ENCODE peak calls at places on chromosomes 1 and 21, in ten cellular contexts. V, D, Q, A, O, T, J, G, K and E are unnamed samples.

GRCh38 chr1:243213045-243213787 is 41.9 kb downstream of the CEP170 start:
- DNase-seq in V (peak), G (no peak), Q (peak), D (no peak), K (peak), O (no peak), J (no peak), A (peak), T (peak), E (peak)

GRCh38 chr1:229002451-229002960 is 267.2 kb downstream of the RHOU start:
- DNase-seq in Q (no peak), K (no peak), G (no peak), J (no peak), A (no peak), O (no peak), D (no peak), V (no peak), T (no peak), E (no peak)

GRCh38 chr1:11918779-11919519 is 7.3 kb downstream of the KIAA2013 start:
- DNase-seq in J (peak), Q (peak), T (peak), V (peak), A (peak), O (no peak), G (no peak), K (peak), D (no peak), E (no peak)

GRCh38 chr1:1128454-1129139 is 12.7 kb upstream of the C1orf159 start:
- DNase-seq in G (no peak), A (no peak), V (no peak), K (no peak), J (no peak), D (no peak), Q (no peak), T (no peak), O (no peak), E (no peak)

GRCh38 chr1:65629788-65630187 is 162.9 kb upstream of the PDE4B start:
- DNase-seq in Q (no peak), A (no peak), K (no peak), G (no peak), O (no peak), T (no peak), J (no peak), V (no peak), D (no peak), E (no peak)

GRCh38 chr1:7199077-7199779 is 414.0 kb downstream of the CAMTA1 start:
- DNase-seq in T (no peak), J (no peak), O (no peak), Q (no peak), K (no peak), A (no peak), V (no peak), D (no peak), G (no peak), E (no peak)

GRCh38 chr1:205582471-205583291 is 49.1 kb downstream of the ELK4 start:
- DNase-seq in K (no peak), T (no peak), J (peak), Q (no peak), O (no peak), A (no peak), D (no peak), G (no peak), V (no peak), E (peak)

GRCh38 chr21:43864313-43864805 is 664 bp upstream of the AGPAT3 start:
- DNase-seq in O (no peak), V (peak), K (no peak), J (peak), D (peak), T (peak), A (peak), Q (peak), G (peak), E (no peak)

GRCh38 chr1:175443332-175443731 is 250.8 kb upstream of the KIAA0040 start:
- DNase-seq in J (no peak), G (no peak), Q (no peak), V (no peak), A (no peak), T (no peak), O (no peak), K (no peak), D (no peak), E (no peak)

GRCh38 chr1:9850442-9851162 is 26.8 kb upstream of the CLSTN1 start:
- DNase-seq in V (no peak), A (no peak), Q (no peak), K (no peak), T (no peak), D (no peak), O (no peak), J (no peak), G (no peak), E (no peak)

GRCh38 chr1:72366473-72366872 is 84.1 kb upstream of the NEGR1 start:
- DNase-seq in T (peak), Q (peak), D (no peak), G (no peak), V (peak), J (no peak), O (peak), A (peak), K (peak), E (peak)

GRCh38 chr1:209850342-209850979 is 22.7 kb downstream of the UTP25 start:
- DNase-seq in J (no peak), K (peak), V (peak), A (peak), Q (peak), D (peak), G (peak), T (peak), O (no peak), E (no peak)

GRCh38 chr1:17588048-17588781 is 48.7 kb downstream of the ARHGEF10L start:
- DNase-seq in V (peak), A (peak), K (peak), J (peak), G (peak), T (peak), O (no peak), Q (peak), D (no peak), E (no peak)

GRCh38 chr1:209158851-209159250 is 424.7 kb upstream of the CAMK1G start:
- DNase-seq in T (no peak), V (no peak), K (no peak), G (no peak), O (no peak), Q (no peak), J (no peak), D (no peak), A (no peak), E (no peak)